ENCODE peak calls at places on chromosomes 5 and 9, in four cellular contexts. O is H9, W is HS-5, X is NAMALWA. E is an unnamed sample.

GRCh38 chr9:4842734-4843133 is 50.0 kb downstream of the RCL1 start:
- DNase-seq in W (no peak), O (no peak), X (no peak), E (no peak)

GRCh38 chr9:119941081-119941480 is 571.8 kb upstream of the BRINP1 start:
- DNase-seq in X (no peak), W (no peak), O (no peak), E (no peak)

GRCh38 chr5:125198270-125198974 is 452.0 kb upstream of the ZNF608 start:
- DNase-seq in O (no peak), W (no peak), X (peak), E (no peak)

GRCh38 chr9:15142903-15143534 is 164.0 kb downstream of the TTC39B start:
- DNase-seq in X (peak), W (peak), O (peak), E (peak)

GRCh38 chr9:113574381-113575262 is 111.1 kb downstream of the RGS3 start:
- DNase-seq in W (no peak), O (no peak), X (no peak), E (no peak)

GRCh38 chr9:82147798-82148440 is 159.3 kb downstream of the SPATA31D1 start:
- DNase-seq in W (no peak), X (no peak), O (no peak), E (no peak)

GRCh38 chr5:139708877-139709586 is 60.9 kb downstream of the CXXC5 start:
- DNase-seq in W (no peak), X (peak), O (no peak), E (peak)

GRCh38 chr5:52769061-52769460 is 18.7 kb upstream of the ITGA1 start:
- DNase-seq in W (no peak), O (no peak), X (no peak), E (no peak)

GRCh38 chr5:58963361-58963760 is 380.5 kb downstream of the RAB3C start:
- DNase-seq in O (no peak), W (no peak), X (no peak), E (peak)

GRCh38 chr9:27182421-27182820 is 73.4 kb downstream of the TEK start:
- DNase-seq in X (no peak), W (no peak), O (no peak), E (no peak)

GRCh38 chr5:139764250-139764791 is 31.3 kb upstream of the PSD2 start:
- DNase-seq in X (peak), W (no peak), O (peak), E (no peak)

GRCh38 chr5:88539642-88540476 is 271.2 kb upstream of the TMEM161B start:
- DNase-seq in W (no peak), O (no peak), X (no peak), E (no peak)

GRCh38 chr5:152004095-152004494 is 79.4 kb upstream of the GLRA1 start:
- DNase-seq in X (no peak), W (no peak), O (no peak), E (no peak)

GRCh38 chr9:83933804-83934203 is 12.6 kb upstream of the KIF27 start:
- DNase-seq in O (no peak), X (no peak), W (no peak), E (no peak)

GRCh38 chr9:99628843-99629242 is 192.8 kb upstream of the NR4A3 start:
- DNase-seq in X (no peak), O (no peak), W (no peak), E (no peak)

GRCh38 chr5:142621227-142621626 is 64.7 kb downstream of the FGF1 start:
- DNase-seq in W (peak), X (no peak), O (no peak), E (no peak)

GRCh38 chr9:76913467-76913866 is 7.6 kb upstream of the PRUNE2 start:
- DNase-seq in O (no peak), X (no peak), W (no peak), E (no peak)

GRCh38 chr5:136030252-136030651 is 1.5 kb downstream of the TGFBI start:
- DNase-seq in X (no peak), O (no peak), W (no peak), E (no peak)

GRCh38 chr5:146238973-146239372 is 35.6 kb downstream of the RBM27 start:
- DNase-seq in X (no peak), O (no peak), W (no peak), E (peak)